ENCODE peak calls at places on chromosome 11, in nine cellular contexts. X, T, S, N, A, P, J, W and V are unnamed samples. For H3K4me1 and H3K27me3, the result is how much of the 10 kb centered on the place peaks cover.

GRCh38 chr11:69647349-69647748 is 6.4 kb downstream of the CCND1 start:
- DNase-seq in X (no peak), T (no peak), S (no peak), N (no peak), A (no peak), P (no peak), J (peak), W (peak), V (no peak)

GRCh38 chr11:9765320-9766101 is 101.6 kb downstream of the SWAP70 start:
- DNase-seq in X (peak), T (no peak), S (no peak), N (no peak), A (peak), P (peak), J (no peak), W (peak), V (peak)

GRCh38 chr11:134513585-134514120 is 101.6 kb upstream of the B3GAT1 start:
- DNase-seq in X (peak), T (peak), S (no peak), N (peak), A (no peak), P (no peak), J (peak), W (peak), V (peak)

GRCh38 chr11:77071077-77071476 is 4.3 kb downstream of the CAPN5 start:
- DNase-seq in X (no peak), T (no peak), S (no peak), N (peak), A (no peak), P (no peak), J (peak), W (peak), V (peak)

GRCh38 chr11:18063131-18063530 is 17.1 kb upstream of the TPH1 start:
- DNase-seq in X (no peak), T (no peak), S (peak), N (no peak), A (no peak), P (no peak), J (no peak), W (no peak), V (no peak)

GRCh38 chr11:105108247-105108646 is 31.3 kb downstream of the CARD18 start:
- DNase-seq in X (no peak), T (peak), S (no peak), N (no peak), A (no peak), P (no peak), J (no peak), W (no peak), V (no peak)

GRCh38 chr11:33778682-33779081 is 4.4 kb upstream of the FBXO3 start:
- DNase-seq in X (no peak), T (no peak), S (no peak), N (no peak), A (peak), P (no peak), J (no peak), W (no peak), V (no peak)

GRCh38 chr11:19290356-19290755 is 49.6 kb upstream of the E2F8 start:
- DNase-seq in X (no peak), T (no peak), S (no peak), N (no peak), A (no peak), P (no peak), J (no peak), W (no peak), V (no peak)

GRCh38 chr11:132024587-132025295 is 654.3 kb downstream of the NTM start:
- DNase-seq in X (no peak), T (no peak), S (no peak), N (no peak), A (no peak), P (no peak), J (no peak), W (no peak), V (no peak)

GRCh38 chr11:20669833-20670684 is 673 bp downstream of the NELL1 start:
- DNase-seq in X (no peak), T (no peak), S (no peak), N (no peak), A (peak), P (no peak), J (no peak), W (no peak), V (no peak)

GRCh38 chr11:24574461-24574860 is 77.6 kb downstream of the LUZP2 start:
- DNase-seq in X (no peak), T (no peak), S (no peak), N (no peak), A (no peak), P (no peak), J (no peak), W (no peak), V (no peak)

GRCh38 chr11:104650234-104650633 is 248.0 kb downstream of the CASP12 start:
- DNase-seq in X (no peak), T (no peak), S (no peak), N (no peak), A (no peak), P (no peak), J (no peak), W (no peak), V (no peak)

GRCh38 chr11:87722756-87723599 is 452.3 kb downstream of the RAB38 start:
- DNase-seq in X (no peak), T (no peak), S (peak), N (no peak), A (peak), P (peak), J (peak), W (no peak), V (no peak)

GRCh38 chr11:73157141-73158010 is 15.3 kb upstream of the FCHSD2 start:
- DNase-seq in X (peak), T (peak), S (no peak), N (peak), A (peak), P (peak), J (peak), W (peak), V (peak)

GRCh38 chr11:127993788-127994187 is 593.6 kb downstream of the ETS1 start:
- DNase-seq in X (no peak), T (no peak), S (no peak), N (no peak), A (no peak), P (no peak), J (no peak), W (no peak), V (no peak)

GRCh38 chr11:69460540-69461257 is 20.8 kb upstream of the LINC01488 start:
- DNase-seq in X (no peak), T (no peak), S (no peak), N (peak), A (no peak), P (no peak), J (no peak), W (no peak), V (no peak)

GRCh38 chr11:118102721-118103261 is 16.0 kb upstream of the SMIM35 start:
- DNase-seq in X (no peak), T (no peak), S (no peak), N (no peak), A (no peak), P (no peak), J (peak), W (no peak), V (no peak)

GRCh38 chr11:76455331-76455730 is 10.5 kb downstream of the EMSY start:
- DNase-seq in X (no peak), T (no peak), S (no peak), N (no peak), A (peak), P (no peak), J (no peak), W (no peak), V (no peak)

GRCh38 chr11:121321614-121322243 is 29.2 kb downstream of the SC5D start:
- DNase-seq in X (peak), T (no peak), S (no peak), N (no peak), A (peak), P (peak), J (no peak), W (no peak), V (no peak)

GRCh38 chr11:69899957-69900821 is 81.0 kb upstream of the FGF3 start:
- DNase-seq in X (no peak), T (no peak), S (peak), N (no peak), A (no peak), P (no peak), J (no peak), W (peak), V (no peak)

GRCh38 chr11:76670475-76671235 is at the start of gene LRRC32:
- DNase-seq in X (peak), T (peak), S (peak), N (peak), A (peak), P (peak), J (peak), W (peak), V (peak)

GRCh38 chr11:15418887-15419286 is 304.2 kb downstream of the INSC start:
- DNase-seq in X (no peak), T (no peak), S (no peak), N (no peak), A (no peak), P (no peak), J (no peak), W (no peak), V (no peak)

GRCh38 chr11:47257518-47258316 is at the start of gene NR1H3:
- DNase-seq in X (peak), T (peak), S (peak), N (peak), A (peak), P (peak), J (peak), W (peak), V (peak)

GRCh38 chr11:115290479-115291390 is 213.5 kb downstream of the CADM1 start:
- DNase-seq in X (no peak), T (no peak), S (no peak), N (no peak), A (no peak), P (no peak), J (no peak), W (no peak), V (no peak)

GRCh38 chr11:61656347-61657077 is 23.7 kb upstream of the DAGLA start:
- DNase-seq in X (no peak), T (no peak), S (no peak), N (no peak), A (no peak), P (no peak), J (no peak), W (no peak), V (no peak)

GRCh38 chr11:61652135-61652534 is 28.1 kb upstream of the DAGLA start:
- DNase-seq in X (no peak), T (no peak), S (no peak), N (no peak), A (no peak), P (no peak), J (no peak), W (no peak), V (no peak)

GRCh38 chr11:61650781-61651571 is 29.2 kb upstream of the DAGLA start:
- DNase-seq in X (no peak), T (no peak), S (no peak), N (no peak), A (peak), P (no peak), J (no peak), W (no peak), V (no peak)

GRCh38 chr11:61657566-61657965 is 22.6 kb upstream of the DAGLA start:
- DNase-seq in X (no peak), T (no peak), S (no peak), N (no peak), A (no peak), P (no peak), J (no peak), W (no peak), V (no peak)

GRCh38 chr11:61654397-61654829 is 25.8 kb upstream of the DAGLA start:
- DNase-seq in X (peak), T (peak), S (no peak), N (peak), A (no peak), P (peak), J (no peak), W (peak), V (peak)
- H3K4me1 ChIP-seq in X (under half), T (under half), S (under half), N (under half), A (under half), P (under half), J (under half), W (under half), V (under half)

DNA sequence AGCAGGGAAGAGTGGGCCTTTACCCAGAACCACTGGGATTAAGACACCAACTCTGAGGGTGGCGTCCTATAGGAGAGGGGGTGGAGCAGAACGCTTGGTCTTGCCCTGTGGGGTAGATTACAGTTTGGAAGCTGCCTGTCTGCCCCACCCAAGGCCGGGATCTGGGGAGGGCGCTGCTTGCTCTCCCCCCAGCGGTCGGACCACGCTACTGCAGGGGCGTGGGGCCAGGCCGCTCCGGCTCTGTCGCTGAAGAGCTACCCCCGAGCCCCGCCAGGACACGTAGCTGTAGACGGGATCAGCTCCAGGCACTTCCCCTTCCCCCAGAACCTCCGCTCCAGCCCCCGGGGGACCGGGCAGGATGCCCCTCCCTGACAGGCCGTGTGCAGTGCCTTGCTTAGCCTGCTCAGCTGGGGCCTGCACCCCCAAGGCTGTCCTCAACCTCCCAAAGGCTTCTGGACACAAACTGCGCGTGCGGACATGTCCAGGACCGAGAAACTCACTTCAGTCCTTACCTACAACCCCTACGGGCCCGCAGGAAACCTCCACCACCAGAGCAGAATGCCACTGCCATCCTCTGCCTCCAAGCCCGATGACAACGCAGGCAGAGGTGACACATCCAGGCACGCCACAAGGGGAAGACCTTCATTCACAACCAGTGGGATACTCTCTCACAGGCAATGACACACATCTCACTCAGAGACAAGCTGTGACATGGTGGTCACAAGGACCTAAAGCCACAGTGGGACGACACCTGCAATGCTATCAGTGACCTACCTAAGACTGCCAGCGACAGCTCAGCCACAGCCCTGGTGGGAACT is 3.6 kb downstream of the AHNAK start:
- DNase-seq in X (peak), T (peak), S (peak), N (peak), A (peak), P (peak), J (peak), W (peak), V (peak)
- H3K27me3 ChIP-seq in X (under half), T (under half), S (under half), N (under half), A (under half), P (under half), J (under half), W (under half), V (under half)

DNA sequence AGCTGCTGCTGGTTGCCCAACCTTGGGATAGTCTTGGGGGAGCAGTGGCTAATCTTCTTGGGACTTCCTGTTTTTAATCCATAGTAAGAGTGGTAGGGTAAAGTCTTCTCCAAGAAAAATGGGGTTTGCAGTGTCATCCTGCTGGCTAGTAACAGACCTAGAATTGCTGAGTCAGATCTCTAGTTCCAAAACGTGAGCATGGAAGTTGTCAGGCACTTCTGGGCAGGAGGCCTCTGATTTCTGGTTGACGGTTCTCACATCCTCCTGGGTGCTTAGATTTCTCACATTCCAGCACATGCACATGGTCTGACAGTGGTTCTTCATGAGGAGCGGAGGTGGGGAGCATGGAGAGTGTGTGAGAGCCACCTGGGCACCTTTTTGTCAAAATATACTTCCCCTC is 410.0 kb downstream of the OPCML start:
- DNase-seq in X (no peak), T (no peak), S (no peak), N (no peak), A (no peak), P (no peak), J (no peak), W (no peak), V (no peak)
- TF ChIP-seq CTCF in X (no peak), T (no peak), S (no peak), N (no peak), A (no peak), P (no peak), J (no peak), W (no peak), V (no peak)

GRCh38 chr11:74754507-74755255 is 6.0 kb downstream of the RNF169 start:
- DNase-seq in X (no peak), T (no peak), S (no peak), N (no peak), A (no peak), P (no peak), J (no peak), W (no peak), V (no peak)
- H3K4me1 ChIP-seq in X (under half), T (under half), S (half or more), N (half or more), A (under half), P (under half), J (half or more), W (under half), V (under half)

GRCh38 chr11:2132229-2132620 is 7.0 kb downstream of the IGF2 start:
- DNase-seq in X (no peak), T (no peak), S (no peak), N (no peak), A (no peak), P (no peak), J (no peak), W (peak), V (no peak)

GRCh38 chr11:2129699-2130366 is 9.4 kb downstream of the IGF2 start:
- DNase-seq in X (no peak), T (no peak), S (no peak), N (no peak), A (no peak), P (no peak), J (no peak), W (peak), V (no peak)

GRCh38 chr11:2132874-2133480 is 6.2 kb downstream of the IGF2 start:
- DNase-seq in X (no peak), T (no peak), S (no peak), N (no peak), A (no peak), P (no peak), J (no peak), W (peak), V (no peak)

GRCh38 chr11:2130881-2131352 is 8.3 kb downstream of the IGF2 start:
- DNase-seq in X (no peak), T (no peak), S (no peak), N (no peak), A (no peak), P (no peak), J (no peak), W (peak), V (no peak)

GRCh38 chr11:2131371-2132228 is 7.6 kb downstream of the IGF2 start:
- DNase-seq in X (no peak), T (no peak), S (no peak), N (no peak), A (no peak), P (no peak), J (no peak), W (peak), V (no peak)
- H3K27me3 ChIP-seq in X (under half), T (under half), S (half or more), N (half or more), A (under half), P (under half), J (under half), W (under half), V (under half)